ENCODE peak calls at places on chromosomes 1 and 21, in ten cellular contexts. R, W, X, C, B, D, G, O, Z and Q are unnamed samples.
A peak's percentile ranks its signal among the peaks of the same experiment; 100 is the strongest.

GRCh38 chr1:84479998-84480397 is 932 bp downstream of the RPF1 start:
- DNase-seq in X (no peak), D (no peak), C (no peak), Z (no peak), B (peak; percentile 46), G (peak; percentile 17), R (peak; percentile 4), W (no peak), O (no peak), Q (no peak)

GRCh38 chr1:181062800-181063428 is 25.6 kb upstream of the IER5 start:
- DNase-seq in O (peak; percentile 39), C (no peak), R (no peak), Z (peak; percentile 71), W (no peak), D (no peak), B (peak; percentile 89), G (no peak), X (no peak), Q (no peak)

GRCh38 chr1:205410581-205411298 is 11.1 kb downstream of the LEMD1 start:
- DNase-seq in B (no peak), G (no peak), Z (no peak), D (no peak), W (no peak), C (no peak), O (no peak), X (no peak), R (no peak), Q (no peak)

GRCh38 chr1:42939216-42939615 is 19.5 kb downstream of the SLC2A1 start:
- DNase-seq in O (no peak), R (no peak), X (no peak), B (no peak), C (no peak), W (no peak), D (no peak), G (no peak), Z (no peak), Q (no peak)

GRCh38 chr1:193730017-193730416 is 543.6 kb upstream of the B3GALT2 start:
- DNase-seq in D (no peak), B (peak; percentile 25), O (no peak), Z (no peak), X (no peak), W (no peak), R (no peak), C (no peak), G (no peak), Q (no peak)

GRCh38 chr1:59443355-59443754 is 146.5 kb downstream of the FGGY start:
- DNase-seq in D (no peak), O (no peak), G (no peak), B (no peak), C (peak; percentile 81), R (no peak), X (no peak), W (no peak), Z (no peak), Q (no peak)

GRCh38 chr1:219340796-219341195 is 167.1 kb downstream of the LYPLAL1 start:
- DNase-seq in R (no peak), G (no peak), D (no peak), X (no peak), O (no peak), W (no peak), B (peak; percentile 43), C (peak; percentile 71), Z (no peak), Q (no peak)

GRCh38 chr1:196409586-196409985 is 198.7 kb downstream of the KCNT2 start:
- DNase-seq in C (peak; percentile 7), O (no peak), B (peak; percentile 5), Z (no peak), R (no peak), G (no peak), X (no peak), W (no peak), D (no peak), Q (no peak)

GRCh38 chr1:27547220-27548116 is 56.5 kb downstream of the AHDC1 start:
- DNase-seq in C (no peak), D (no peak), B (no peak), O (no peak), Z (no peak), R (no peak), W (no peak), X (no peak), G (peak; percentile 56), Q (no peak)

GRCh38 chr21:33937146-33937545 is 21.5 kb upstream of the ATP5PO start:
- DNase-seq in C (no peak), X (no peak), D (no peak), Z (no peak), R (no peak), B (no peak), G (no peak), O (no peak), W (no peak), Q (no peak)

GRCh38 chr21:33936221-33937038 is 20.8 kb upstream of the ATP5PO start:
- DNase-seq in W (no peak), Z (no peak), D (no peak), B (peak; percentile 23), R (no peak), C (no peak), G (no peak), O (no peak), X (no peak), Q (no peak)

GRCh38 chr21:33938381-33938780 is 22.8 kb upstream of the ATP5PO start:
- DNase-seq in B (no peak), O (no peak), W (no peak), X (no peak), R (no peak), G (no peak), C (no peak), D (no peak), Z (no peak), Q (no peak)

GRCh38 chr21:33939224-33939623 is 23.6 kb upstream of the ATP5PO start:
- DNase-seq in D (no peak), Z (no peak), O (no peak), C (no peak), B (no peak), R (no peak), G (no peak), W (no peak), X (no peak), Q (no peak)

GRCh38 chr21:33937931-33938339 is 22.3 kb upstream of the ATP5PO start:
- DNase-seq in Z (no peak), B (no peak), W (peak; percentile 33), G (no peak), C (no peak), R (no peak), O (no peak), X (no peak), D (no peak), Q (no peak)
- H3K4me1 ChIP-seq in Z (peaks cover 3% of the 10 kb centered on the region), B (no peaks in the 10 kb centered on the region), W (peaks cover 1% of the 10 kb centered on the region), G (no peaks in the 10 kb centered on the region), C (peaks cover 6% of the 10 kb centered on the region), R (no peaks in the 10 kb centered on the region), O (no peaks in the 10 kb centered on the region), X (peaks cover 9% of the 10 kb centered on the region), D (peaks cover 13% of the 10 kb centered on the region), Q (no peaks in the 10 kb centered on the region)

GRCh38 chr21:42624936-42625335 is 28.5 kb upstream of the PDE9A start:
- DNase-seq in Z (no peak), X (no peak), D (no peak), W (no peak), O (no peak), G (no peak), C (no peak), B (no peak), R (no peak), Q (no peak)
- H3K4me1 ChIP-seq in Z (no peaks in the 10 kb centered on the region), X (no peaks in the 10 kb centered on the region), D (no peaks in the 10 kb centered on the region), W (no peaks in the 10 kb centered on the region), O (no peaks in the 10 kb centered on the region), G (no peaks in the 10 kb centered on the region), C (no peaks in the 10 kb centered on the region), B (no peaks in the 10 kb centered on the region), R (peaks cover 9% of the 10 kb centered on the region), Q (no peaks in the 10 kb centered on the region)

GRCh38 chr1:79704067-79704466 is 697.5 kb upstream of the ADGRL4 start:
- DNase-seq in W (no peak), B (no peak), Z (no peak), X (no peak), O (no peak), R (no peak), D (no peak), G (no peak), C (no peak), Q (no peak)

GRCh38 chr1:79711001-79711431 is 704.5 kb upstream of the ADGRL4 start:
- DNase-seq in O (no peak), C (no peak), Z (no peak), D (no peak), G (no peak), B (peak; percentile 26), X (no peak), R (no peak), W (no peak), Q (no peak)

GRCh38 chr1:79705218-79705617 is 698.7 kb upstream of the ADGRL4 start:
- DNase-seq in D (no peak), O (no peak), Z (no peak), R (no peak), X (no peak), G (no peak), W (no peak), C (no peak), B (no peak), Q (no peak)

GRCh38 chr1:79714664-79715063 is 708.1 kb upstream of the ADGRL4 start:
- DNase-seq in O (no peak), W (no peak), Z (no peak), B (no peak), R (no peak), C (no peak), X (no peak), D (no peak), G (no peak), Q (no peak)

DNA sequence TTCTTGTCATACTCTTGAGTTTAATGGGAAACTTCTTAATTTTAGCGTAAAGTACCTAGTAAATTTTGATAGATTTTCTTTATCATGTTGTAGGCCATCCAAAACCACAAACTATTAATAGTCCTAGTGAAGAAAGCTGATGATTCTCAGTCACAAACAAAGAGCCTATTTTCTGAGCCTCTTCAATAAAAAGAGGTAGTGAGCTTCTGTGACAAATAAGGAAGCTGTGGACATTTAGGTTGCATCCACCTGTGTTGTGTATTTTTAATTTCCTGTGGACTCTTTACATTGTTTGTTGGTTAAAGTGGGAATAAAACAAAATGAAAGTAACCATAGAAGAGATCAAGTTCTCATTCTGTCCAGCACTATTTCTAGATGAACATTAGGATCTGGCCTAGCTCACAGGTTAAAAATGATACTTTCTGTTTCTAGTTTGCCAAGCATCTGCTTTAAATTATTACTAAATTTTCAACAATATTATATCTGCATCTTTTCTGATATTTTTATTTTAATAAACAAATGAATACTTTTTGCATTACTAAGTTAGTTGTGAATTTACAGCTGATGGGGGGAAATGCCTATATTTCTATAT is 702.2 kb upstream of the ADGRL4 start:
- DNase-seq in X (no peak), O (no peak), R (no peak), Z (no peak), D (no peak), W (no peak), C (no peak), B (no peak), G (no peak), Q (no peak)
- H3K4me1 ChIP-seq in X (no peaks in the 10 kb centered on the region), O (no peaks in the 10 kb centered on the region), R (no peaks in the 10 kb centered on the region), Z (no peaks in the 10 kb centered on the region), D (no peaks in the 10 kb centered on the region), W (no peaks in the 10 kb centered on the region), C (no peaks in the 10 kb centered on the region), B (no peaks in the 10 kb centered on the region), G (no peaks in the 10 kb centered on the region), Q (no peaks in the 10 kb centered on the region)

DNA sequence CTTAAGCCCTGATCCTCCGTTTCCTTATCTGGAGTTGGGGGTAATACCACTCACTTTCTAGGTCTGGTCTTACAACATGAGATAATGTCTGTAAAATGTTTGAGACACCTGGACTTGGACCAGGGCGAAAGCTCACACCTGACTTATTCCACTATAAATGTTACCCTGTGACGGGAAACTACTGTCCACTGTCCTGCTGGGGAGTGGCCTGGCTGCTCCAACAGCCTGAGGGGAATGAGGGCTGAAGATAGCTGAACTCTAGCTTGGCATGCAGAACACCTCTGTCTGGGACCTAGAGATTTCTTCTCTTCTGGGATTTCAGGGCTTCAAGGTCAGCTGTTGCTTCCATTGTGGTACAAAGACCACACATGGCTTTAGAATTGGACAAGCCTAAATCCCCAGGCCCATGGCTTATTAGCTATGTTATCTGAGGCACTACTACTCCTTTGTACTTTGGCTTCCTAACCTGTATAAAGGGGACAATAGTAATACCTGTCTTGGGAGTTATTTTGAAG is 9.5 kb upstream of the A3GALT2 start:
- DNase-seq in R (no peak), C (no peak), B (no peak), W (no peak), G (no peak), Z (no peak), O (no peak), X (no peak), D (no peak), Q (no peak)
- H3K4me1 ChIP-seq in R (no peaks in the 10 kb centered on the region), C (peaks cover 17% of the 10 kb centered on the region), B (peaks cover 38% of the 10 kb centered on the region), W (no peaks in the 10 kb centered on the region), G (peaks cover 33% of the 10 kb centered on the region), Z (no peaks in the 10 kb centered on the region), O (peaks cover 78% of the 10 kb centered on the region), X (peaks cover 61% of the 10 kb centered on the region), D (peaks cover 76% of the 10 kb centered on the region), Q (no peaks in the 10 kb centered on the region)